ENCODE peak calls at places on chromosomes 5 and 9, in five cellular contexts. V, I, A, E and L are unnamed samples. For H3K9me3, the result is how much of the 10 kb centered on the place peaks cover.

GRCh38 chr9:121156263-121156731 is 45.4 kb downstream of the RAB14 start:
- DNase-seq in V (no peak), I (no peak), A (no peak), E (peak), L (no peak)

GRCh38 chr9:70998962-70999361 is 122.5 kb downstream of the TRPM3 start:
- DNase-seq in V (no peak), I (no peak), A (no peak), E (no peak), L (no peak)

GRCh38 chr9:119961774-119962408 is 592.7 kb upstream of the BRINP1 start:
- DNase-seq in V (peak), I (peak), A (peak), E (no peak), L (peak)

GRCh38 chr5:37792976-37793328 is 46.9 kb downstream of the GDNF start:
- DNase-seq in V (no peak), I (no peak), A (no peak), E (no peak), L (no peak)

GRCh38 chr9:20464242-20464641 is 158.1 kb downstream of the MLLT3 start:
- DNase-seq in V (no peak), I (no peak), A (no peak), E (no peak), L (no peak)

GRCh38 chr5:137699291-137700281 is 36.3 kb downstream of the KLHL3 start:
- DNase-seq in V (no peak), I (no peak), A (no peak), E (no peak), L (no peak)

GRCh38 chr5:106521701-106522100 is 1149.0 kb downstream of the EFNA5 start:
- DNase-seq in V (no peak), I (no peak), A (no peak), E (no peak), L (no peak)

GRCh38 chr9:69443178-69443577 is 118.2 kb downstream of the ENTREP1 start:
- DNase-seq in V (no peak), I (no peak), A (no peak), E (no peak), L (no peak)

GRCh38 chr5:67809589-67809988 is 406.0 kb upstream of the PIK3R1 start:
- DNase-seq in V (no peak), I (no peak), A (no peak), E (peak), L (no peak)

GRCh38 chr5:72392326-72392733 is 72.2 kb downstream of the PTCD2 start:
- DNase-seq in V (no peak), I (no peak), A (no peak), E (no peak), L (no peak)

GRCh38 chr5:174571662-174572397 is 152.6 kb upstream of the MSX2 start:
- DNase-seq in V (peak), I (no peak), A (no peak), E (no peak), L (peak)

GRCh38 chr9:32589083-32589713 is 16.2 kb upstream of the NDUFB6 start:
- DNase-seq in V (peak), I (peak), A (no peak), E (no peak), L (peak)

GRCh38 chr9:28032178-28032532 is 458.9 kb upstream of the C9orf72 start:
- DNase-seq in V (no peak), I (no peak), A (no peak), E (no peak), L (no peak)

GRCh38 chr9:70422371-70423043 is 8.1 kb upstream of the KLF9 start:
- DNase-seq in V (no peak), I (no peak), A (no peak), E (no peak), L (no peak)

GRCh38 chr5:93603711-93604118 is 20.7 kb downstream of the NR2F1 start:
- DNase-seq in V (no peak), I (no peak), A (no peak), E (no peak), L (no peak)

GRCh38 chr5:129400395-129400983 is 59.6 kb upstream of the ADAMTS19 start:
- DNase-seq in V (no peak), I (no peak), A (no peak), E (no peak), L (no peak)

GRCh38 chr5:10301842-10302610 is 5.7 kb downstream of the CMBL start:
- DNase-seq in V (no peak), I (no peak), A (no peak), E (no peak), L (no peak)

GRCh38 chr5:77396017-77396416 is 96.1 kb downstream of the WDR41 start:
- DNase-seq in V (no peak), I (no peak), A (no peak), E (peak), L (no peak)

GRCh38 chr9:28264368-28264767 is 691.1 kb upstream of the C9orf72 start:
- DNase-seq in V (no peak), I (no peak), A (no peak), E (no peak), L (no peak)

GRCh38 chr9:129232839-129233568 is 54.9 kb upstream of the IER5L start:
- DNase-seq in V (no peak), I (no peak), A (no peak), E (no peak), L (no peak)

GRCh38 chr9:33146298-33146697 is 20.8 kb downstream of the B4GALT1 start:
- DNase-seq in V (no peak), I (no peak), A (no peak), E (no peak), L (no peak)

GRCh38 chr5:143153332-143154119 is 250.0 kb downstream of the NR3C1 start:
- DNase-seq in V (no peak), I (no peak), A (no peak), E (no peak), L (no peak)

GRCh38 chr9:19358691-19359090 is 21.3 kb downstream of the RPS6 start:
- DNase-seq in V (no peak), I (no peak), A (no peak), E (no peak), L (no peak)

GRCh38 chr5:15577831-15578230 is 77.9 kb downstream of the FBXL7 start:
- DNase-seq in V (no peak), I (no peak), A (no peak), E (no peak), L (no peak)
- TF ChIP-seq EZH2 in V (no peak), I (no peak), A (no peak), E (no peak), L (no peak)

DNA sequence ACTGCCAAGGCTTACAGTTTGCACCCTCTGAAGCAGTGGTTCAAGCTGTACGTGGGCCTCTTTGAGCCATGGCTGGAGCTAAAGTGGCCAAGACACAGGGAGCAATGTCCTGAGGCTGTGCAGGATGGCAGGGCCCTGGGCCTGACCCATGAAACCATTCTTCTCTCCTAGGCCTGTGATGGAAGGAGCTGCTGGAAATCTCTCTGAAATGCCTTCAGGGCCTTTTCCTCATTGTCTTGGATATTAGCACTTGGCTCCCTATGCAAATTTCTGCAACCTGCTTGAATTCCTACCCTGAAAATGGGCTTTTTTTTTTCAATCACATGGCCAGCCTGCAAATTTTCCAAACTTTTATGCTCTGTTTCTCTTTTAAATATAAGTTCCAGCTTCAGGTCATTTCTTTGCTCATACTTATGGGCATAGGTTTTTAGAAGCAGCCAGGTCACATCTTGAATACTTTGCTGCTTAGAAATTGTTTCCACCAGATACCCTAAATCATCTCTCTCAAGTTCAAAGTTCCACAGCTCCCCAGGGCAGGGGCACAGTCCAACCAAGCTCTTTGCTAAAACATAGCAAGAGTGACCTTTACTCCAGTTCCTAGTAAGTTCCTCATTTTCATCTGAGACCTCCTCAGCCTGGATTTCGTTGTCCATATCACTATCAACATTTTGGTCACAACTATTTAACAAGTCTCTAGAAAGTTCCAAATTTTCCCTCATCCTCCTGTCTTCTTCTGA is 138.3 kb downstream of the OSTF1 start:
- DNase-seq in V (no peak), I (no peak), A (no peak), E (no peak), L (no peak)
- TF ChIP-seq SRF in V (no peak), I (no peak), A (no peak), E (no peak), L (no peak)

DNA sequence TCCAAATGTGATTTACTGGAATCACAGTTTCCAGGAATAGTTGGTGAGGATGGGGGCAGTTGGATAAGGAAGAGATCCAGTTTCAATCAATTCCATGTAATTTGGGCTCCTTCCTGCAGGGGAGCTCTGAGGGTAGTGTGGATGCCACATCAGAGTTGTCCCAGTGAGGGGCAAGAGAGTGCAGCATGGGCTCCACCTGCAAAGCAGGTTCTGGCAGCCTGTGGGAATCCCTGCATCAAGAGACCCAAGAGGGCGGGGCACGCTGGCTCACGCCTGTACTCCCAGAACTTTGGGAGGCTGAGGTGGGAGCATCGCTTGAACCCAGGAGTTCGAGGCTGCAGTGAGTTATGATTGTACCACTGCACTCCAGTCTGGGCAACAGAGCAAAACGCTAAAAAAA is 188.5 kb downstream of the CACNA1B start:
- DNase-seq in V (no peak), I (no peak), A (no peak), E (no peak), L (no peak)
- H3K9me3 ChIP-seq in V (under half), I (under half), A (half or more), E (under half), L (under half)

GRCh38 chr5:173235499-173236394 is 741 bp upstream of the NKX2-5 start:
- DNase-seq in V (no peak), I (no peak), A (no peak), E (no peak), L (no peak)

GRCh38 chr5:173238312-173239232 is 3.6 kb upstream of the NKX2-5 start:
- DNase-seq in V (no peak), I (no peak), A (no peak), E (no peak), L (no peak)

GRCh38 chr5:173239233-173239593 is 4.2 kb upstream of the NKX2-5 start:
- DNase-seq in V (no peak), I (no peak), A (no peak), E (no peak), L (no peak)

GRCh38 chr5:173237821-173238220 is 2.8 kb upstream of the NKX2-5 start:
- DNase-seq in V (no peak), I (no peak), A (no peak), E (no peak), L (no peak)

DNA sequence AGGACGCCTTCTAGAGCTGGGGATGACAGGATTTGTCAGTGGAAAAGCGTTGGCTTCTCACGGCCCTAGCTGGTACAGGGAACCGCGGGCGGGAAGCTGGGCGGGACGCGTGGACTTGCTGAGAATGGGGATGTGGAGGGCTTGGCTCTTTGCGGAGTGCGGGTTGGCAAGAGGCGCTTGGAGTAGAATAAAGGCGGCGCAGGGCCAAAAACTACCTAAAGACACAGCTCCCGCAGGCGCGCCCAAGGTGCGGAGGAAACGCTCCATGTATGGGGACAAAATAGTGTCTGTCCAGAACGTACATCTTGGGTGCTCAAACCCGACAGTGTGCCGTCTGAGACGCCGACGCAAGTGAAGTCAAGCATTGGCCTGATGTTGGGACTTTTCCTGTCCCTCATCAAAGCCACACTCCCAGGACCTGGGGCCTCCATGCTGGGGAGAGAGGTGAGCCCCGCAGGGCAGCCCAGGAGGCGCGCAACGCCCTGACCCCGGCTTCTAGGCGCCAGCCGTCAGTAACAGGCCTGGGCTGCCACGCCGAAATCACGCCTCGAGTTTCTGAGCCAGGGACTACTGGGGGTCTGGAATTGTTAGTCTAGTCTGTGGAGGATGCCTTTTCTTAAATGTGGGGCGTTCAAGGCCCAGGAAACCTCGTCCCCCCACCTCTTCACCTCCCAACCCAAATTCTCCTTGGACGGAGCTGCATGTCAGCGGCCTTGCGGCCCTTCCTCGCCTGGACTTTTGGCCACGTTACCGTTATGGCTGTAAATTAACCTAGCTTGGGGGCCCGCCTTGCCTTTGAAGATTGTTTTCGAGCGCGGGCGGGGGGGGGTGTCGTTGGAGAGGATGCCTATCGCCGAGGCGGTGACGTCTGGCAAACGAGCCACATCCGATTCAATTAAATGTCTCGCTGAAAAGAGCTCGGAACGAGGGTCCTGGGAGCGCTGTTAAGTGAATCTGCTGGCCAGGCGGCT is 1.8 kb upstream of the NKX2-5 start:
- DNase-seq in V (no peak), I (no peak), A (no peak), E (no peak), L (no peak)
- TF ChIP-seq EZH2 in V (no peak), I (no peak), A (peak), E (no peak), L (no peak)

GRCh38 chr9:84271004-84271886 is 69.3 kb downstream of the SLC28A3 start:
- DNase-seq in V (no peak), I (peak), A (no peak), E (no peak), L (no peak)
- TF ChIP-seq SRF in V (no peak), I (no peak), A (no peak), E (no peak), L (no peak)

DNA sequence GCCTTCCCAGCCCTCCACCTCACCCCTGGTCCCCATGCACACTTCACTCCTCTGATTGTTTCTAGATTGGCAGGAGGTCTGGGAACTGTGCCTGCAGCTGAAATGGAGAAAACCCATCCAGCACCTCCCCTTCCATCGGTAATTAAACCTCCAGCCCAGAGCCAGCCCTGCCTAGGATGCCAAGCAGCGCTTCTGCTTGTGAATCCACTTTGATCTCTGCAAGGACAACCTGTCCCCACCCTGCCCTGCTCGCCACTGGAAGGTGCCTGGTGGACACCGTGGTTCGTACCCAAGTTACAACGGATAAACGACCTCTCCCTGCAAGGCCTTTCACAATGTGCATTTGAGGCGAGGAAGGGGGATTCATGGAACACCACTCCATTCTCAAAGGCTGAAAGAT is 50.6 kb downstream of the IRX2 start:
- DNase-seq in V (no peak), I (no peak), A (no peak), E (no peak), L (no peak)
- H3K9me3 ChIP-seq in V (under half), I (under half), A (under half), E (under half), L (under half)

GRCh38 chr5:1642621-1643061 is 118.9 kb upstream of the LPCAT1 start:
- DNase-seq in V (no peak), I (no peak), A (no peak), E (no peak), L (no peak)

GRCh38 chr5:1642221-1642620 is 118.5 kb upstream of the LPCAT1 start:
- DNase-seq in V (no peak), I (no peak), A (no peak), E (no peak), L (no peak)

GRCh38 chr5:1641560-1642166 is 117.9 kb upstream of the LPCAT1 start:
- DNase-seq in V (peak), I (peak), A (peak), E (peak), L (peak)

GRCh38 chr5:1644810-1645571 is 121.2 kb upstream of the LPCAT1 start:
- DNase-seq in V (peak), I (peak), A (peak), E (peak), L (peak)

DNA sequence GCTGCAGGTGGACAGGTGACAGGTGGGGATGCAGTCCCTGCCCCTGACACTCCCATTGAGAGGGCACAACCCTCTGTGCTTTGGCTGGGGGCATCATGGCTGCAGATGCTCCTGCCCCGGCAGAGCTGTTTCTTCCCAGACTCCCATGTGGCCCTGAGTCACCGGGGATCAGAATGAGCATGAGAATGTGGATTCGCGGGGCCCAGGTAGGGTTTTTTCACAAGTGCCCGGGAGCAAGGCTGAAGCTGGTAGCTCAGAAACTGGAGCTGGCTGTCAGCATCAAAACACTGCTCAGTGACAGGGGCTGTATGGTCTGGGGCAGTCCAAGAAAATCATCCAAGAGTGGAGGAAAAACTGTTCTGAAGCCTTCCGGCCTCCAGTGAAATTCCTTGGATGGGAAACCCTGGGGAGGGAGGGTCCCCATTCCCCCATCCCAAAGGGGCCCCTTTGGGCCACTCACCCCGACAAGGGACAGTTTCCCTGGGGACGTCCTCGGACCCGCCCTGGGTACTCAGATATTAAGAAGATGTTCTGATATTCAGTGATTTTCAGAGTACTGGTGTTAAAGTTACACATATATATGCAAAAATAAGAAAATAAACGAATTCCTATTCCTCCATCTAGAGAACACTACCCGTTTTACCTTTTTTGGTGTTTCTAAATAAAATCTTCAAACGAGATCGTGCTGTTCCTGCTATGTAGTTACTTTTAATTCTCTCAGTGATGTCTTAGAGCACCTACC is 120.1 kb upstream of the LPCAT1 start:
- DNase-seq in V (no peak), I (no peak), A (no peak), E (no peak), L (no peak)
- TF ChIP-seq EZH2 in V (no peak), I (no peak), A (no peak), E (no peak), L (no peak)

GRCh38 chr9:134571946-134572914 is 69.4 kb upstream of the COL5A1 start:
- DNase-seq in V (no peak), I (no peak), A (no peak), E (no peak), L (no peak)
- TF ChIP-seq SRF in V (no peak), I (no peak), A (no peak), E (no peak), L (no peak)

GRCh38 chr5:60992871-60993270 is 47.9 kb downstream of the NDUFAF2 start:
- DNase-seq in V (no peak), I (no peak), A (no peak), E (no peak), L (no peak)
- H3K9me3 ChIP-seq in V (under half), I (under half), A (under half), E (under half), L (under half)